ENCODE peak calls at places on chromosome 5, in five cellular contexts. T is lower lobe of right lung, W is K562, D is heart right ventricle, Z is aorta. Q is an unnamed sample.
A peak's percentile ranks its signal among the peaks of the same experiment; 100 is the strongest.

GRCh38 chr5:35199886-35200285 is 30.4 kb downstream of the PRLR start:
- DNase-seq in T (no peak), W (no peak), D (no peak), Z (no peak), Q (no peak)

GRCh38 chr5:14701556-14701955 is 37.0 kb downstream of the OTULIN start:
- DNase-seq in T (no peak), W (no peak), D (no peak), Z (no peak), Q (no peak)

GRCh38 chr5:77852068-77852513 is 76.0 kb upstream of the TBCA start:
- DNase-seq in T (no peak), W (no peak), D (no peak), Z (no peak), Q (no peak)

GRCh38 chr5:164217464-164217863 is 712.0 kb downstream of the MAT2B start:
- DNase-seq in T (no peak), W (no peak), D (no peak), Z (no peak), Q (no peak)

GRCh38 chr5:74009502-74009901 is 383.5 kb downstream of the ARHGEF28 start:
- DNase-seq in T (no peak), W (no peak), D (no peak), Z (no peak), Q (no peak)

GRCh38 chr5:7904170-7904569 is 35.2 kb downstream of the MTRR start:
- DNase-seq in T (no peak), W (no peak), D (no peak), Z (no peak), Q (no peak)

GRCh38 chr5:41695920-41696582 is 174.2 kb downstream of the OXCT1 start:
- DNase-seq in T (no peak), W (no peak), D (no peak), Z (no peak), Q (no peak)

GRCh38 chr5:76607353-76607871 is 15.8 kb downstream of the F2RL2 start:
- DNase-seq in T (no peak), W (no peak), D (no peak), Z (no peak), Q (no peak)

GRCh38 chr5:43469671-43470396 is 13.8 kb downstream of the TMEM267 start:
- DNase-seq in T (no peak), W (no peak), D (no peak), Z (no peak), Q (no peak)

GRCh38 chr5:174796711-174797192 is 72.4 kb downstream of the MSX2 start:
- DNase-seq in T (no peak), W (no peak), D (no peak), Z (no peak), Q (no peak)

GRCh38 chr5:10691826-10692785 is 68.9 kb downstream of the DAP start:
- DNase-seq in T (no peak), W (no peak), D (no peak), Z (no peak), Q (no peak)

GRCh38 chr5:65100846-65101678 is 332.3 kb downstream of the CWC27 start:
- DNase-seq in T (peak; percentile 49), W (peak; percentile 39), D (peak; percentile 59), Z (peak; percentile 78), Q (peak; percentile 77)

GRCh38 chr5:16864566-16864965 is 71.5 kb downstream of the MYO10 start:
- DNase-seq in T (no peak), W (no peak), D (no peak), Z (no peak), Q (no peak)

DNA sequence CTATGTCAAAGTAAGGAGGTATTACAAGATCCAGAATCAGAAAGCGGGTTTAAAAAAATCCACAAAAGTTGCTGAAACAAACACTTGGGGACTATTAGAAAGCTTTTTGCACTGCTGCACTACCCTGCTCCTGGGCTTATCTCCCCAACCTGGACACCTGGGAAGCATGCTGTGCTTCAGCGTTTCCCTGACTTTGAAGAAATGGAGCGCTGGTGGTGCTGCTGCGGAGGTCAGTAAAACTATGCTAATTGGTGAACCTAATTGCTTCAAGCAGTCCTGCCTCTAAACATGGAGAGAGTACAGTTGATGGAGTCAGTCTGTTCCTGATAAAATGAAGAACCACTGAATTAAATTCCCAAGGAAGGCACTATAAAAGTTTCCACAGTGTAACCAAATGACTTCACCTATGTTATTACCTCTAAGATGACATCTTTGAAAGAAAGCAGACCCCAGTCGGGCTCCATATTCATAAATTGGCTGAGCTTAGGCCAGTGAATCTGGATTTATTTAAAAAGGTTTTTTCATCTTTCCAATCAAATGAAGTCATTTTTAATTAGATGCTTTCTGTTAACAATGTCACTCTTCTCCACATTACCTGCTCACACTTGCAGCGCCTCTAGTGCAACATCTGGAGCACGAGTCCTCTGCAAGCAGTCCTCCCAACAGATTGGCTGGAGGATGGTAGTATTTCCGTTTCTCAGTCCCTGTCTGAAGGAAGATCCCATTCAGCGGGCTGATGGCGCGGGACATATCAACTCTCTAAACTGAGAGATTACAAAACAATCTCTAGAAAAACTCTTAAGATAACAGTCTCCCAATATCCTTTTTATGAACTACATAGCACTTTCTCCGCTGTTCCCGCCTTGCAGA is 11.5 kb downstream of the NR2F1-AS1 start:
- DNase-seq in T (no peak), W (no peak), D (no peak), Z (no peak), Q (no peak)
- H3K4me3 ChIP-seq in T (no peak overlapping the region), W (no peak overlapping the region), D (no peak overlapping the region), Z (no peak overlapping the region), Q (no peak overlapping the region)

DNA sequence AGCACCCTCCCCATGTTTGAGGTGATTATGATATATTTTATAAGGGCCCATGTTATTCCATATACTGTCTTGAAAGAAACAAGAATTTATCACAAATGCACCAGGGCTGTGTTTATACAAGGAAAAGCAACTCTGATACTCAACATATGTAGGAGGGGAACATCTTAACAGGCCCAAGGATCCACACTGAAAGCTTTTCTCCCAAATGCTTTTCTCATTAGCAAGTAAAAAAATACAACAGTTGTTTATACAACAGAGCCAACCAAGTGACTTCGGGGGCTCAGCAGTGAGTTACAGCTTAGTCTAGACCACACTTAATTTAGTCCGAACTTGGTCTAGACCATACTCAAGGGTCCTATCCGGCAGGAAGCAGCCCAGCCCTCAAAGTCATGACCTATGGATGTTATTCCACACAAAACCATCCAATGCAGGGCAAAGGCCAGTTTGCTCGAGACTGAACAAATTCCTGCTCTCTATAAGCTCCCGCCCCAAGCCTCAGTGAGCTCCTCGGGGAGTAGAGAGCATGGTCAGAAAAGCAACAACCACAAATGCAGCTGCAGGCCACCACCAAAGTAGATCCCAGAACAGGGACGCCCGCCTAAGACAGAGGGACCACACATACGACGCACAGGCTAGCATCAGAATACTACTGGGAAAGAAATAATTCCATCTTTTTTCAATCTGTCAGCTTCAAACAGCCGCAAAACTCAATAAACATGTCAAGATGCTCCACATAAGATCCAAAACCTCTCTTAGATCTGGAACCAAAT is 6.8 kb downstream of the GZMK start:
- DNase-seq in T (no peak), W (no peak), D (no peak), Z (no peak), Q (no peak)
- H3K27ac ChIP-seq in T (no peak overlapping the region), W (no peak overlapping the region), D (no peak overlapping the region), Z (no peak overlapping the region), Q (no peak overlapping the region)

GRCh38 chr5:34015120-34015807 is 7.4 kb upstream of the AMACR start:
- DNase-seq in T (no peak), W (no peak), D (no peak), Z (no peak), Q (no peak)
- H3K4me1 ChIP-seq in T (no peaks in the 10 kb centered on the region), W (no peaks in the 10 kb centered on the region), D (peaks cover 5% of the 10 kb centered on the region), Z (no peaks in the 10 kb centered on the region), Q (no peaks in the 10 kb centered on the region)

GRCh38 chr5:180381428-180381827 is 28.3 kb upstream of the GFPT2 start:
- DNase-seq in T (no peak), W (no peak), D (no peak), Z (peak; percentile 20), Q (no peak)
- H3K4me3 ChIP-seq in T (no peak overlapping the region), W (no peak overlapping the region), D (no peak overlapping the region), Z (no peak overlapping the region), Q (no peak overlapping the region)

GRCh38 chr5:178237431-178238312 is 5.1 kb upstream of the PHYKPL start:
- DNase-seq in T (no peak), W (no peak), D (no peak), Z (peak; percentile 45), Q (no peak)

GRCh38 chr5:178238313-178238635 is 5.7 kb upstream of the PHYKPL start:
- DNase-seq in T (no peak), W (no peak), D (no peak), Z (no peak), Q (no peak)

GRCh38 chr5:178240341-178240741 is 7.7 kb upstream of the PHYKPL start:
- DNase-seq in T (peak; percentile 38), W (no peak), D (no peak), Z (peak; percentile 42), Q (no peak)

GRCh38 chr5:178240772-178241171 is 8.2 kb upstream of the PHYKPL start:
- DNase-seq in T (peak; percentile 22), W (no peak), D (no peak), Z (no peak), Q (no peak)

DNA sequence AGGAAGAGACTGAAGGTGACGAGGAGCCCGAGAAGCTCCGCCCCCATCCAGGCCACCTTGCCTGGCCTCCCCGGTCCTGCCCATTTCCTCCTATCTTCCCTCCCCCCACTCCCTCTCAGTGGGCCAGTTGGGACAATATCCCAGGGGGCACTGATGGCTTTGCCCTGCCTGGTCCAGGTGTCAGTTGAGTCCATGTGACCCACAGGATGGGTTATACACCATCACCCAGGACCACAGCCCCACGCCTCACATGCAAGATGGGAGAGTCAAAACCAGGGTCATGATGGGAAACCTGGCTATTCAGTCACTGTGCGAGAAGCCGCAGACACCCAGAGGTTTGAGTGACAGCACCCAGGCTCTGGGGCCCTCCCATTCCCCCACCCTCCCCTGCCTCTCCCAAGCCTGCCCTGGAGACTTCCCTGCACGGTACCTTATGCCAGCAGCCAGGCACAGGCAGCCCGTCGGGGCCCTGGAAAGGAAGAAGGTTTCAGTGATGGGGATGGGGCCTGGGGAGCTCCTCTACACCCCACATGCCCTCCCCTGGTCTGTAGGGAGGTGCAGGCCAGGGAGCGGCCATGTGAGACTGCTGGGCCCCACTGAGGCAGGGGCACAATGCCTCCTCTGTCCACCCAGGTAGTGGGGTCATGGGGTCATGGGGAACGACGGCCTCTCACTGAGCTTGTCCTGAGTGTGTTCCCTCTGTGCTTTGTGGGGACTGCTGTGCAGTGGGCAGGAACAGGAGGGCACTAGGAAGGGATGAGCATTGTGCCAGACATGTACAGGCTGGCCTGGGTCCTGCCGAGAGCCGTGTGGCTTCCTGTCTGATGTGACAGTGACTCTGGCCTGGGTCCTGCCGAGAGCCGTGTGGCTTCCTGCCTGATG is 6.3 kb upstream of the PHYKPL start:
- DNase-seq in T (peak; percentile 45), W (no peak), D (no peak), Z (peak; percentile 43), Q (no peak)
- H3K27ac ChIP-seq in T (peak overlapping the region; percentile 78), W (no peak overlapping the region), D (no peak overlapping the region), Z (no peak overlapping the region), Q (peak overlapping the region; percentile 85)

DNA sequence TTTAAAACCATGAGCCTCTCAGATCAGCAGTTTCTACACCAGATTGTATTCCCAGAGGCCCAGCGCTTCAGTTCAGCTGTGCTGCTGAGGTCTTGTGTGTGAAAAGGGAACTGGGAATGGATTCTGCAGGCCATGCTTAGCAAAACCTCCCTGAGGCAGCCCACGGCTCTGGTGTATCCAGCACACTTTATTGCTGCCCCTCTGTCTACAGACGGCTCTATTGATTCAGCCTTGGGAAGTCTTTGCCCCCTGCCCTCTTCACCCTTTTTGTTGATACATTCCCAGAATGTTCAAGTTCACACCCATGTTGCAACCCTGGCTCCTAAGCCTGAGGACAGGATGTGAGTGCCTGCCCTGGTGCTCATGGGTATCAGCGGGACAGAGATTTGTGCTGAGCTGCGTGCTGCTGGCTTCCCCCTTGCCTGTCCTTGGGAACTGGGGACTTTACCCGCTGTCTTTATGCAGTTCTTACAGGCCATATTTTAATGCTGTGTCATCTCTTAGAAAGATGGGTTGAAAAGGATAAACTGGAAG is 37.3 kb downstream of the ARHGAP26 start:
- DNase-seq in T (no peak), W (no peak), D (no peak), Z (peak; percentile 71), Q (peak; percentile 79)
- H3K4me1 ChIP-seq in T (peaks cover 69% of the 10 kb centered on the region), W (no peaks in the 10 kb centered on the region), D (peaks cover 79% of the 10 kb centered on the region), Z (peaks cover 13% of the 10 kb centered on the region), Q (peaks cover 79% of the 10 kb centered on the region)

Q was measured in right atrium auricular region.